ENCODE peak calls at places on chromosomes 16 and 17, in seven cellular contexts. O is iPS DF 6.9, R is heart right ventricle, Z is foreskin keratinocyte, Y is psoas muscle, U is MM.1S, V is A549. W is an unnamed sample.

GRCh38 chr16:15682105-15682570 is 32.1 kb downstream of the NDE1 start:
- DNase-seq in R (no peak), V (peak), Y (no peak), O (peak), Z (peak), U (no peak), W (no peak)

GRCh38 chr17:15090533-15090932 is 174.6 kb downstream of the PMP22 start:
- DNase-seq in Z (no peak), V (no peak), Y (no peak), U (no peak), O (no peak), R (no peak), W (no peak)

GRCh38 chr17:10151667-10152496 is 46.5 kb downstream of the GAS7 start:
- DNase-seq in Z (no peak), V (no peak), Y (no peak), U (no peak), O (no peak), R (peak), W (no peak)

GRCh38 chr17:10613775-10614513 is 43.2 kb downstream of the MYH3 start:
- DNase-seq in Z (no peak), O (no peak), Y (peak), R (no peak), V (no peak), U (no peak), W (no peak)

GRCh38 chr17:74163271-74163821 is 40.1 kb upstream of the RPL38 start:
- DNase-seq in R (no peak), U (no peak), V (no peak), O (no peak), Y (no peak), Z (no peak), W (no peak)

GRCh38 chr16:19088341-19088916 is 21.0 kb downstream of the COQ7 start:
- DNase-seq in R (no peak), Z (no peak), U (no peak), V (no peak), O (no peak), Y (no peak), W (no peak)

GRCh38 chr16:84294196-84295142 is at the start of gene WFDC1:
- DNase-seq in U (no peak), R (no peak), O (no peak), V (no peak), Y (no peak), Z (no peak), W (no peak)

GRCh38 chr16:73107371-73107770 is 59.4 kb upstream of the ZFHX3 start:
- DNase-seq in V (no peak), U (no peak), Z (no peak), O (no peak), Y (no peak), R (no peak), W (no peak)

GRCh38 chr16:1293921-1294656 is 15.3 kb upstream of the UBE2I start:
- DNase-seq in U (no peak), R (no peak), O (no peak), Z (no peak), V (no peak), Y (no peak), W (no peak)

GRCh38 chr17:67521773-67522069 is 144.6 kb downstream of the PITPNC1 start:
- DNase-seq in O (no peak), U (no peak), V (no peak), Y (no peak), R (no peak), Z (no peak), W (no peak)

GRCh38 chr16:29943846-29944669 is 17.8 kb upstream of the TMEM219 start:
- DNase-seq in Z (peak), Y (no peak), O (peak), V (peak), U (no peak), R (no peak), W (peak)

GRCh38 chr17:16872836-16873653 is 98.9 kb downstream of the TNFRSF13B start:
- DNase-seq in O (peak), V (peak), R (no peak), U (peak), Z (no peak), Y (no peak), W (no peak)

GRCh38 chr17:2903193-2903974 is 107.1 kb downstream of the RAP1GAP2 start:
- DNase-seq in Z (no peak), V (no peak), R (no peak), U (no peak), Y (no peak), O (no peak), W (no peak)

GRCh38 chr16:66036775-66037715 is 329.4 kb upstream of the CDH5 start:
- DNase-seq in Y (peak), R (no peak), Z (no peak), O (no peak), U (no peak), V (no peak), W (no peak)

GRCh38 chr17:62754696-62755095 is 53.4 kb downstream of the MARCHF10 start:
- DNase-seq in R (no peak), O (no peak), V (no peak), Z (no peak), U (no peak), Y (no peak), W (no peak)

GRCh38 chr17:44005865-44006580 is 1.6 kb downstream of the NAGS start:
- DNase-seq in Z (no peak), V (no peak), O (no peak), R (no peak), Y (peak), U (peak), W (no peak)

GRCh38 chr17:8118769-8119574 is 658 bp upstream of the ALOXE3 start:
- DNase-seq in O (no peak), R (peak), U (peak), Y (peak), Z (peak), V (peak), W (no peak)

GRCh38 chr17:75635610-75636202 is 2.5 kb downstream of the SMIM5 start:
- DNase-seq in V (no peak), Y (no peak), U (no peak), Z (no peak), O (no peak), R (peak), W (no peak)

GRCh38 chr17:38912221-38912813 is 13.1 kb upstream of the LASP1NB start:
- DNase-seq in O (no peak), V (no peak), Z (no peak), Y (peak), R (peak), U (no peak), W (no peak)

GRCh38 chr17:79671387-79671752 is 59.4 kb upstream of the ENPP7 start:
- DNase-seq in V (no peak), U (no peak), O (no peak), R (no peak), Y (no peak), Z (no peak), W (no peak)

GRCh38 chr16:57146735-57147134 is 39.1 kb downstream of the PSME3IP1 start:
- DNase-seq in R (no peak), Z (no peak), U (no peak), Y (no peak), O (no peak), V (peak), W (no peak)
- H3K27ac ChIP-seq in R (peak), Z (no peak), U (no peak), Y (peak), O (no peak), V (no peak), W (no peak)

DNA sequence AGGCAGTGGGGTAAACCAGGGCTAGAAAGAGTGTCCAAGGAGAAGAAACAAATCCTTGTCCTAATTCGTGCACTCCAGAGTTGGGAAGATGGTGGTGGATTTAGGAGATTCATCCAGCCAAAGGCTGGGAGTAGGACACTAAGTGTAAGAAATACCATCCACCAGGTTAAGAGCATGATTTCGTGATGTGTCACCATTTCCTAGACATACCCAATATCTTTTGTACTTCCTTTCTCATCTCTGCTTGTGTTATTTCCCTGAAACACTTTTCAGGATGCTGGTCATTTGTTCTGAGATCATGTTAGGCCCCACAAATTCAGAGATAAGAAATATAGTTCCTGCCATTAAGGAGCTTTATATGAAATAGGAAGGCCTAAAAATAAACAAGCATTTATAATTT is 106.3 kb upstream of the HLF start:
- DNase-seq in O (no peak), Z (peak), U (no peak), V (no peak), Y (no peak), R (no peak), W (peak)
- H3K27ac ChIP-seq in O (no peak), Z (no peak), U (no peak), V (no peak), Y (no peak), R (no peak), W (peak)

GRCh38 chr16:75238132-75238852 is 13.1 kb downstream of the BCAR1 start:
- DNase-seq in Z (no peak), U (no peak), O (no peak), V (no peak), Y (peak), R (peak), W (no peak)

GRCh38 chr16:75237398-75238131 is 13.9 kb downstream of the BCAR1 start:
- DNase-seq in Z (no peak), R (no peak), V (no peak), O (no peak), Y (peak), U (no peak), W (no peak)

GRCh38 chr16:75236736-75237397 is 14.6 kb downstream of the BCAR1 start:
- DNase-seq in U (no peak), V (no peak), R (no peak), O (no peak), Z (no peak), Y (peak), W (no peak)

GRCh38 chr16:75239463-75240122 is 11.8 kb downstream of the BCAR1 start:
- DNase-seq in V (no peak), R (no peak), Y (peak), Z (no peak), O (no peak), U (no peak), W (no peak)

GRCh38 chr16:75238853-75239371 is 12.5 kb downstream of the BCAR1 start:
- DNase-seq in U (no peak), Z (no peak), O (no peak), Y (no peak), R (peak), V (no peak), W (no peak)
- H3K27ac ChIP-seq in U (no peak), Z (no peak), O (no peak), Y (peak), R (peak), V (peak), W (peak)

GRCh38 chr17:55527520-55528118 is 16.4 kb upstream of the SMIM36 start:
- DNase-seq in R (peak), Y (no peak), O (peak), V (peak), U (peak), Z (no peak), W (no peak)
- H3K27ac ChIP-seq in R (no peak), Y (no peak), O (no peak), V (no peak), U (no peak), Z (no peak), W (no peak)

GRCh38 chr17:65121916-65122821 is 15.0 kb upstream of the RGS9 start:
- DNase-seq in O (no peak), R (no peak), Y (no peak), V (no peak), U (peak), Z (no peak), W (no peak)
- H3K27ac ChIP-seq in O (no peak), R (peak), Y (peak), V (peak), U (peak), Z (no peak), W (peak)

GRCh38 chr16:85607331-85607765 is 5.8 kb upstream of the GSE1 start:
- DNase-seq in Z (no peak), Y (no peak), O (no peak), V (no peak), R (no peak), U (no peak), W (no peak)
- H3K27ac ChIP-seq in Z (no peak), Y (no peak), O (no peak), V (no peak), R (no peak), U (no peak), W (no peak)

W was measured in epithelial cell of prostate.